ENCODE peak calls at places on chromosome 3, in ten cellular contexts. One of them, this sample, is unnamed.
A peak's percentile ranks its signal among the peaks of the same experiment; 100 is the strongest.

GRCh38 chr3:155387571-155387970 is 94.1 kb upstream of the STRIT1 start:
- DNase-seq in IMR-90: no peak
- DNase-seq in CD8-positive, alpha-beta T cell: no peak
- DNase-seq in prostate gland: no peak
- DNase-seq in pancreas: no peak
- DNase-seq in neural progenitor cell: no peak
- DNase-seq in endodermal cell: no peak
- DNase-seq in ovary: no peak
- DNase-seq in H9: no peak
- DNase-seq in mammary epithelial cell: peak; percentile 73
- DNase-seq in this sample: no peak

GRCh38 chr3:55156851-55157650 is 229.2 kb upstream of the LRTM1 start:
- DNase-seq in IMR-90: no peak
- DNase-seq in CD8-positive, alpha-beta T cell: no peak
- DNase-seq in prostate gland: no peak
- DNase-seq in pancreas: no peak
- DNase-seq in neural progenitor cell: no peak
- DNase-seq in endodermal cell: no peak
- DNase-seq in ovary: no peak
- DNase-seq in H9: no peak
- DNase-seq in mammary epithelial cell: no peak
- DNase-seq in this sample: no peak

GRCh38 chr3:17025594-17026139 is 140.9 kb downstream of the PLCL2 start:
- DNase-seq in IMR-90: no peak
- DNase-seq in CD8-positive, alpha-beta T cell: no peak
- DNase-seq in prostate gland: no peak
- DNase-seq in pancreas: no peak
- DNase-seq in neural progenitor cell: no peak
- DNase-seq in endodermal cell: no peak
- DNase-seq in ovary: no peak
- DNase-seq in H9: no peak
- DNase-seq in mammary epithelial cell: no peak
- DNase-seq in this sample: no peak

GRCh38 chr3:198113219-198114053 is 153.4 kb downstream of the LMLN start:
- DNase-seq in IMR-90: no peak
- DNase-seq in CD8-positive, alpha-beta T cell: no peak
- DNase-seq in prostate gland: no peak
- DNase-seq in pancreas: no peak
- DNase-seq in neural progenitor cell: peak; percentile 72
- DNase-seq in endodermal cell: peak; percentile 69
- DNase-seq in ovary: no peak
- DNase-seq in H9: peak; percentile 53
- DNase-seq in mammary epithelial cell: no peak
- DNase-seq in this sample: no peak

GRCh38 chr3:37967252-37967881 is 23.2 kb upstream of the VILL start:
- DNase-seq in IMR-90: peak; percentile 65
- DNase-seq in CD8-positive, alpha-beta T cell: peak; percentile 20
- DNase-seq in prostate gland: peak; percentile 50
- DNase-seq in pancreas: peak; percentile 75
- DNase-seq in neural progenitor cell: peak; percentile 78
- DNase-seq in endodermal cell: peak; percentile 93
- DNase-seq in ovary: peak; percentile 58
- DNase-seq in H9: peak; percentile 86
- DNase-seq in mammary epithelial cell: peak; percentile 45
- DNase-seq in this sample: peak; percentile 70

GRCh38 chr3:176919836-176920760 is 277.2 kb downstream of the TBL1XR1 start:
- DNase-seq in IMR-90: peak; percentile 94
- DNase-seq in CD8-positive, alpha-beta T cell: no peak
- DNase-seq in prostate gland: no peak
- DNase-seq in pancreas: peak; percentile 66
- DNase-seq in neural progenitor cell: no peak
- DNase-seq in endodermal cell: no peak
- DNase-seq in ovary: peak; percentile 10
- DNase-seq in H9: no peak
- DNase-seq in mammary epithelial cell: peak; percentile 53
- DNase-seq in this sample: no peak

GRCh38 chr3:190385835-190386688 is 1.9 kb upstream of the CLDN16 start:
- DNase-seq in IMR-90: peak; percentile 98
- DNase-seq in CD8-positive, alpha-beta T cell: no peak
- DNase-seq in prostate gland: no peak
- DNase-seq in pancreas: no peak
- DNase-seq in neural progenitor cell: no peak
- DNase-seq in endodermal cell: no peak
- DNase-seq in ovary: no peak
- DNase-seq in H9: no peak
- DNase-seq in mammary epithelial cell: peak; percentile 96
- DNase-seq in this sample: no peak

GRCh38 chr3:193885832-193886231 is 250.1 kb upstream of the HES1 start:
- DNase-seq in IMR-90: no peak
- DNase-seq in CD8-positive, alpha-beta T cell: no peak
- DNase-seq in prostate gland: no peak
- DNase-seq in pancreas: peak; percentile 10
- DNase-seq in neural progenitor cell: no peak
- DNase-seq in endodermal cell: no peak
- DNase-seq in ovary: no peak
- DNase-seq in H9: no peak
- DNase-seq in mammary epithelial cell: no peak
- DNase-seq in this sample: peak; percentile 67

GRCh38 chr3:108319428-108320053 is 23.2 kb downstream of the HHLA2 start:
- DNase-seq in IMR-90: no peak
- DNase-seq in CD8-positive, alpha-beta T cell: no peak
- DNase-seq in prostate gland: peak; percentile 95
- DNase-seq in pancreas: no peak
- DNase-seq in neural progenitor cell: no peak
- DNase-seq in endodermal cell: no peak
- DNase-seq in ovary: no peak
- DNase-seq in H9: no peak
- DNase-seq in mammary epithelial cell: peak; percentile 69
- DNase-seq in this sample: peak; percentile 83

GRCh38 chr3:126546549-126547239 is 12.0 kb downstream of the C3orf22 start:
- DNase-seq in IMR-90: no peak
- DNase-seq in CD8-positive, alpha-beta T cell: no peak
- DNase-seq in prostate gland: no peak
- DNase-seq in pancreas: no peak
- DNase-seq in neural progenitor cell: no peak
- DNase-seq in endodermal cell: peak; percentile 33
- DNase-seq in ovary: no peak
- DNase-seq in H9: peak; percentile 14
- DNase-seq in mammary epithelial cell: no peak
- DNase-seq in this sample: no peak

GRCh38 chr3:156580986-156581385 is 26.1 kb upstream of the SSR3 start:
- DNase-seq in IMR-90: no peak
- DNase-seq in CD8-positive, alpha-beta T cell: no peak
- DNase-seq in prostate gland: no peak
- DNase-seq in pancreas: no peak
- DNase-seq in neural progenitor cell: no peak
- DNase-seq in endodermal cell: no peak
- DNase-seq in ovary: no peak
- DNase-seq in H9: no peak
- DNase-seq in mammary epithelial cell: no peak
- DNase-seq in this sample: no peak

GRCh38 chr3:182746959-182747358 is 46.3 kb upstream of the ATP11B start:
- DNase-seq in IMR-90: no peak
- DNase-seq in CD8-positive, alpha-beta T cell: no peak
- DNase-seq in prostate gland: no peak
- DNase-seq in pancreas: no peak
- DNase-seq in neural progenitor cell: no peak
- DNase-seq in endodermal cell: no peak
- DNase-seq in ovary: no peak
- DNase-seq in H9: no peak
- DNase-seq in mammary epithelial cell: no peak
- DNase-seq in this sample: no peak

GRCh38 chr3:49788056-49788455 is 1.7 kb upstream of the IP6K1 start:
- DNase-seq in IMR-90: no peak
- DNase-seq in CD8-positive, alpha-beta T cell: no peak
- DNase-seq in prostate gland: no peak
- DNase-seq in pancreas: peak; percentile 16
- DNase-seq in neural progenitor cell: no peak
- DNase-seq in endodermal cell: no peak
- DNase-seq in ovary: no peak
- DNase-seq in H9: no peak
- DNase-seq in mammary epithelial cell: no peak
- DNase-seq in this sample: no peak

GRCh38 chr3:13528217-13528801 is 20.6 kb upstream of the FBLN2 start:
- DNase-seq in IMR-90: no peak
- DNase-seq in CD8-positive, alpha-beta T cell: no peak
- DNase-seq in prostate gland: no peak
- DNase-seq in pancreas: no peak
- DNase-seq in neural progenitor cell: peak; percentile 83
- DNase-seq in endodermal cell: peak; percentile 89
- DNase-seq in ovary: no peak
- DNase-seq in H9: peak; percentile 87
- DNase-seq in mammary epithelial cell: no peak
- DNase-seq in this sample: no peak

GRCh38 chr3:74845086-74845485 is 230.6 kb upstream of the CNTN3 start:
- DNase-seq in IMR-90: no peak
- DNase-seq in CD8-positive, alpha-beta T cell: no peak
- DNase-seq in prostate gland: no peak
- DNase-seq in pancreas: no peak
- DNase-seq in neural progenitor cell: no peak
- DNase-seq in endodermal cell: no peak
- DNase-seq in ovary: no peak
- DNase-seq in H9: no peak
- DNase-seq in mammary epithelial cell: peak; percentile 76
- DNase-seq in this sample: no peak

GRCh38 chr3:4907050-4907449 is 72.2 kb upstream of the BHLHE40 start:
- DNase-seq in IMR-90: no peak
- DNase-seq in CD8-positive, alpha-beta T cell: no peak
- DNase-seq in prostate gland: no peak
- DNase-seq in pancreas: no peak
- DNase-seq in neural progenitor cell: no peak
- DNase-seq in endodermal cell: no peak
- DNase-seq in ovary: no peak
- DNase-seq in H9: no peak
- DNase-seq in mammary epithelial cell: no peak
- DNase-seq in this sample: no peak

GRCh38 chr3:30231277-30232141 is 374.9 kb upstream of the TGFBR2 start:
- DNase-seq in IMR-90: peak; percentile 46
- DNase-seq in CD8-positive, alpha-beta T cell: no peak
- DNase-seq in prostate gland: no peak
- DNase-seq in pancreas: no peak
- DNase-seq in neural progenitor cell: peak; percentile 20
- DNase-seq in endodermal cell: no peak
- DNase-seq in ovary: no peak
- DNase-seq in H9: no peak
- DNase-seq in mammary epithelial cell: no peak
- DNase-seq in this sample: no peak

GRCh38 chr3:73549071-73549600 is 75.6 kb downstream of the PDZRN3 start:
- DNase-seq in IMR-90: no peak
- DNase-seq in CD8-positive, alpha-beta T cell: no peak
- DNase-seq in prostate gland: no peak
- DNase-seq in pancreas: no peak
- DNase-seq in neural progenitor cell: no peak
- DNase-seq in endodermal cell: no peak
- DNase-seq in ovary: no peak
- DNase-seq in H9: no peak
- DNase-seq in mammary epithelial cell: no peak
- DNase-seq in this sample: no peak

GRCh38 chr3:46693897-46694235 is 387 bp upstream of the ALS2CL start:
- DNase-seq in IMR-90: no peak
- DNase-seq in CD8-positive, alpha-beta T cell: peak; percentile 16
- DNase-seq in prostate gland: no peak
- DNase-seq in pancreas: no peak
- DNase-seq in neural progenitor cell: no peak
- DNase-seq in endodermal cell: no peak
- DNase-seq in ovary: no peak
- DNase-seq in H9: no peak
- DNase-seq in mammary epithelial cell: no peak
- DNase-seq in this sample: peak; percentile 38

GRCh38 chr3:112333002-112333385 is at the start of gene CD200:
- DNase-seq in IMR-90: peak; percentile 16
- DNase-seq in CD8-positive, alpha-beta T cell: peak; percentile 24
- DNase-seq in prostate gland: peak; percentile 51
- DNase-seq in pancreas: peak; percentile 68
- DNase-seq in neural progenitor cell: peak; percentile 81
- DNase-seq in endodermal cell: peak; percentile 90
- DNase-seq in ovary: peak; percentile 75
- DNase-seq in H9: peak; percentile 67
- DNase-seq in mammary epithelial cell: peak; percentile 63
- DNase-seq in this sample: peak; percentile 35
- H3K27ac ChIP-seq in IMR-90: peak within 1 kb of the TSS; percentile 15
- H3K27ac ChIP-seq in CD8-positive, alpha-beta T cell: peak within 1 kb of the TSS; percentile 19
- H3K27ac ChIP-seq in prostate gland: peak within 1 kb of the TSS; percentile 67
- H3K27ac ChIP-seq in pancreas: no peak within 1 kb of the TSS
- H3K27ac ChIP-seq in neural progenitor cell: peak within 1 kb of the TSS; percentile 88
- H3K27ac ChIP-seq in endodermal cell: peak within 1 kb of the TSS; percentile 96
- H3K27ac ChIP-seq in ovary: peak within 1 kb of the TSS; percentile 88
- H3K27ac ChIP-seq in H9: peak within 1 kb of the TSS; percentile 58
- H3K27ac ChIP-seq in mammary epithelial cell: peak within 1 kb of the TSS; percentile 6
- H3K27ac ChIP-seq in this sample: peak within 1 kb of the TSS; percentile 62

DNA sequence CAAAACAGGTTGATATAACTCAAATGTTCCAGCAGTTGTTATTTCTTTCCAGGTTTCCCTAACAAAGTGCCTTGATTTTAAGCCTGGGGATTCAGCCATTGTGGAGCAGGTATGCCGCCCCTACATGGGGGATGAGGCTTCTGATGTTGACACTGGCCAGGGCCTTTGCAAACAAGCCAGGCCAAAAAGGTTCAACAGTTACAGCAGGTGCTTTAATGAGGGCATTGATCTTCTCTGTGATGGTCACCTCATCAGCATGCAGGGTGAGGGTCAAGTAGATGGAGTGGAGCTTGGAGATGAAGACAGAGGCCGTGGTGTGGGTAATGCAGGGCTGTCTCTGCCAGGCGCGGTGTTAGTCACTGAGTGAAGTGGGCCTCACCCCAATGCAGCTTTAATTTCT is 22.6 kb upstream of the EHHADH start:
- DNase-seq in IMR-90: no peak
- DNase-seq in CD8-positive, alpha-beta T cell: no peak
- DNase-seq in prostate gland: no peak
- DNase-seq in pancreas: no peak
- DNase-seq in neural progenitor cell: no peak
- DNase-seq in endodermal cell: no peak
- DNase-seq in ovary: no peak
- DNase-seq in H9: no peak
- DNase-seq in mammary epithelial cell: no peak
- DNase-seq in this sample: no peak
- TF ChIP-seq CTCF in IMR-90: no peak
- TF ChIP-seq CTCF in CD8-positive, alpha-beta T cell: no peak
- TF ChIP-seq CTCF in prostate gland: no peak
- TF ChIP-seq CTCF in pancreas: no peak
- TF ChIP-seq CTCF in neural progenitor cell: no peak
- TF ChIP-seq CTCF in endodermal cell: no peak
- TF ChIP-seq CTCF in ovary: no peak
- TF ChIP-seq CTCF in H9: no peak
- TF ChIP-seq CTCF in mammary epithelial cell: no peak
- TF ChIP-seq CTCF in this sample: no peak

GRCh38 chr3:181705081-181705480 is 6.6 kb upstream of the SOX2 start:
- DNase-seq in IMR-90: no peak
- DNase-seq in CD8-positive, alpha-beta T cell: no peak
- DNase-seq in prostate gland: no peak
- DNase-seq in pancreas: no peak
- DNase-seq in neural progenitor cell: peak; percentile 43
- DNase-seq in endodermal cell: peak; percentile 57
- DNase-seq in ovary: no peak
- DNase-seq in H9: no peak
- DNase-seq in mammary epithelial cell: no peak
- DNase-seq in this sample: no peak
- H3K27me3 ChIP-seq in IMR-90: peaks cover 31% of the 10 kb centered on the region
- H3K27me3 ChIP-seq in CD8-positive, alpha-beta T cell: peaks cover 59% of the 10 kb centered on the region
- H3K27me3 ChIP-seq in prostate gland: peaks cover 28% of the 10 kb centered on the region
- H3K27me3 ChIP-seq in pancreas: peaks cover 17% of the 10 kb centered on the region
- H3K27me3 ChIP-seq in neural progenitor cell: no peaks in the 10 kb centered on the region
- H3K27me3 ChIP-seq in endodermal cell: peaks cover 64% of the 10 kb centered on the region
- H3K27me3 ChIP-seq in ovary: peaks cover 4% of the 10 kb centered on the region
- H3K27me3 ChIP-seq in H9: peaks cover 6% of the 10 kb centered on the region
- H3K27me3 ChIP-seq in mammary epithelial cell: peaks cover 46% of the 10 kb centered on the region
- H3K27me3 ChIP-seq in this sample: peaks cover 14% of the 10 kb centered on the region

GRCh38 chr3:187276397-187277128 is 15.0 kb downstream of the MASP1 start:
- DNase-seq in IMR-90: no peak
- DNase-seq in CD8-positive, alpha-beta T cell: no peak
- DNase-seq in prostate gland: no peak
- DNase-seq in pancreas: no peak
- DNase-seq in neural progenitor cell: no peak
- DNase-seq in endodermal cell: no peak
- DNase-seq in ovary: no peak
- DNase-seq in H9: no peak
- DNase-seq in mammary epithelial cell: no peak
- DNase-seq in this sample: no peak
- H3K27ac ChIP-seq in IMR-90: no peak overlapping the region
- H3K27ac ChIP-seq in CD8-positive, alpha-beta T cell: no peak overlapping the region
- H3K27ac ChIP-seq in prostate gland: no peak overlapping the region
- H3K27ac ChIP-seq in pancreas: no peak overlapping the region
- H3K27ac ChIP-seq in neural progenitor cell: no peak overlapping the region
- H3K27ac ChIP-seq in endodermal cell: no peak overlapping the region
- H3K27ac ChIP-seq in ovary: no peak overlapping the region
- H3K27ac ChIP-seq in H9: no peak overlapping the region
- H3K27ac ChIP-seq in mammary epithelial cell: no peak overlapping the region
- H3K27ac ChIP-seq in this sample: peak overlapping the region; percentile 10